ENCODE peak calls at places on chromosomes 12 and 14, in five cellular contexts. One of them, this sample, is unnamed.

GRCh38 chr14:35385042-35385839 is 19.3 kb downstream of the NFKBIA start:
- ATAC-seq in Right ventricle myocardium inferior: peak
- ATAC-seq in esophagus mucosa: peak
- ATAC-seq in aorta: peak
- ATAC-seq in heart right ventricle: peak
- ATAC-seq in this sample: no peak

GRCh38 chr14:98444077-98444476 is 827.9 kb downstream of the BCL11B start:
- ATAC-seq in Right ventricle myocardium inferior: no peak
- ATAC-seq in esophagus mucosa: no peak
- ATAC-seq in aorta: no peak
- ATAC-seq in heart right ventricle: no peak
- ATAC-seq in this sample: no peak

GRCh38 chr14:45198551-45198950 is 54.5 kb downstream of the MIS18BP1 start:
- ATAC-seq in Right ventricle myocardium inferior: no peak
- ATAC-seq in esophagus mucosa: no peak
- ATAC-seq in aorta: no peak
- ATAC-seq in heart right ventricle: no peak
- ATAC-seq in this sample: no peak

GRCh38 chr12:95959107-95959506 is 16.0 kb downstream of the AMDHD1 start:
- ATAC-seq in Right ventricle myocardium inferior: no peak
- ATAC-seq in esophagus mucosa: peak
- ATAC-seq in aorta: no peak
- ATAC-seq in heart right ventricle: no peak
- ATAC-seq in this sample: no peak

GRCh38 chr12:79451365-79451764 is 239.4 kb downstream of the PAWR start:
- ATAC-seq in Right ventricle myocardium inferior: no peak
- ATAC-seq in esophagus mucosa: no peak
- ATAC-seq in aorta: no peak
- ATAC-seq in heart right ventricle: no peak
- ATAC-seq in this sample: no peak

GRCh38 chr14:103746706-103747105 is 31.1 kb downstream of the ZFYVE21 start:
- ATAC-seq in Right ventricle myocardium inferior: no peak
- ATAC-seq in esophagus mucosa: peak
- ATAC-seq in aorta: no peak
- ATAC-seq in heart right ventricle: no peak
- ATAC-seq in this sample: no peak

GRCh38 chr12:12902036-12902435 is 10.7 kb downstream of the GPRC5A start:
- ATAC-seq in Right ventricle myocardium inferior: peak
- ATAC-seq in esophagus mucosa: no peak
- ATAC-seq in aorta: peak
- ATAC-seq in heart right ventricle: no peak
- ATAC-seq in this sample: no peak

GRCh38 chr14:73293782-73294781 is 56.8 kb downstream of the PAPLN start:
- ATAC-seq in Right ventricle myocardium inferior: no peak
- ATAC-seq in esophagus mucosa: no peak
- ATAC-seq in aorta: no peak
- ATAC-seq in heart right ventricle: no peak
- ATAC-seq in this sample: no peak

This sample was measured in stimulated activated memory B cell treated with anti-CD40 and anti-IgM and Interleukin-4, amounts not matched to agents 10 μg/mL and 1 μg/mL and 100 μg/mL, for 72 hours.